ENCODE peak calls at places on chromosomes 13 and 19, in nine cellular contexts. H is IMR-90, M is heart left ventricle, V is HL-60, N is neuronal stem cell, F is heart right ventricle, K is brain microvascular endothelial cell, I is right atrium auricular region, Y is mammary epithelial cell. R is an unnamed sample.

GRCh38 chr13:48851707-48852106 is 124.0 kb upstream of the FNDC3A start:
- DNase-seq in H (no peak), M (no peak), V (no peak), N (no peak), F (no peak), K (no peak), I (no peak), Y (no peak), R (no peak)

GRCh38 chr19:8208710-8209110 is 460 bp upstream of the CERS4 start:
- DNase-seq in H (no peak), M (no peak), V (no peak), N (peak; percentile 47), F (peak; percentile 86), K (no peak), I (peak; percentile 59), Y (no peak), R (no peak)

GRCh38 chr13:54953786-54954185 is 1925.2 kb downstream of the OLFM4 start:
- DNase-seq in H (no peak), M (no peak), V (no peak), N (no peak), F (no peak), K (no peak), I (no peak), Y (no peak), R (no peak)

GRCh38 chr13:85755123-85755522 is 44.1 kb downstream of the SLITRK6 start:
- DNase-seq in H (peak; percentile 1), M (no peak), V (no peak), N (no peak), F (no peak), K (peak; percentile 1), I (no peak), Y (no peak), R (no peak)

GRCh38 chr19:5081441-5082161 is 112.7 kb downstream of the KDM4B start:
- DNase-seq in H (no peak), M (no peak), V (no peak), N (no peak), F (no peak), K (no peak), I (no peak), Y (no peak), R (no peak)

GRCh38 chr13:106942558-106942957 is 374.6 kb upstream of the ARGLU1 start:
- DNase-seq in H (no peak), M (no peak), V (no peak), N (no peak), F (no peak), K (no peak), I (no peak), Y (no peak), R (no peak)

GRCh38 chr19:48878219-48879024 is 6.2 kb downstream of the PPP1R15A start:
- DNase-seq in H (peak; percentile 41), M (peak; percentile 68), V (no peak), N (no peak), F (no peak), K (peak; percentile 54), I (peak; percentile 89), Y (peak; percentile 62), R (no peak)

GRCh38 chr19:4986056-4986455 is 17.1 kb downstream of the KDM4B start:
- DNase-seq in H (no peak), M (no peak), V (no peak), N (no peak), F (no peak), K (no peak), I (no peak), Y (no peak), R (no peak)

GRCh38 chr13:41500501-41500900 is 43.2 kb downstream of the RGCC start:
- DNase-seq in H (no peak), M (no peak), V (no peak), N (no peak), F (no peak), K (no peak), I (no peak), Y (peak; percentile 64), R (no peak)

GRCh38 chr13:41916173-41916954 is 44.5 kb downstream of the VWA8 start:
- DNase-seq in H (peak; percentile 95), M (no peak), V (peak; percentile 7), N (no peak), F (no peak), K (peak; percentile 65), I (no peak), Y (peak; percentile 82), R (no peak)

GRCh38 chr19:49591731-49592485 is 926 bp downstream of the PRR12 start:
- DNase-seq in H (peak; percentile 26), M (peak; percentile 56), V (peak; percentile 76), N (no peak), F (peak; percentile 46), K (peak; percentile 19), I (no peak), Y (peak; percentile 47), R (peak; percentile 43)

DNA sequence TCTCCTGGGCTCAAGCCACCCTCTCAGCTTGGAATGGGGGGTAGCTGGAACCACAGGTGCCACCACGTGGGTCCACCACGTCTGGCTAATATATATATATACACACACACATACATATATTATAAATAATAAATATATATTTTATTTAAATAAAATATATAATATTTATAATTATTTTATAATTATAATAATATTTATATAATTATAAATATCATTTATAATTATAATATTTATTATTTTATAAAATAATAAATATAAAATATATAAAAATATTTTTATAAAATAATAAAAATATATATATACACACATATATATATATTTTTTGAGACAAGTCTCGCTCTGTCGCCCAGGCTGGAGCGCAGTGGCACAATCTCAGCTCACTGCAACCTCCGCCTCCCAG is 2.4 kb downstream of the ELANE start:
- DNase-seq in H (no peak), M (no peak), V (no peak), N (no peak), F (no peak), K (no peak), I (no peak), Y (no peak), R (no peak)
- H3K27me3 ChIP-seq in H (peaks cover 2% of the 10 kb centered on the region), M (peaks cover 21% of the 10 kb centered on the region), V (no peaks in the 10 kb centered on the region), N (peaks cover 11% of the 10 kb centered on the region), F (no peaks in the 10 kb centered on the region), K (no peaks in the 10 kb centered on the region), I (no peaks in the 10 kb centered on the region), Y (peaks cover 13% of the 10 kb centered on the region), R (no peaks in the 10 kb centered on the region)

DNA sequence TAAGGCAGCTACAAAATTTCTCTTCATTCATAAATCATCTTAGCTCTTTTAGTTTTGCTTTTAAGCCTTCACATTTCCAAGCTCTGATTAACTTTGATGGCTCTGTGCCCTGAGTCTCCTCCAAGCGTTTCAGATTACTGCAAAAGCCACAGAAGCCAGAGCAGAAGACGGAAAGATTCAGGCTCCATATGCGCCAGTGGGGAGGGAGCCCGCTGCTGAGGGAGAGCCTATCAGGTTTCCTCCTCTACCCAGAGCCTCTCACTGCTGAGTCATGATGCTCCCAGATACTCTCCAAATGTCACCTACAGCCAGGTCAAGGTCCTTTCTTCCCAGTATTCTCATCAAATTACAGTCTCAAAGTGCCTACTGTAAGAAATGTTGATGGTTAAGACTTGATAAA is 193.6 kb downstream of the RAP2A start:
- DNase-seq in H (peak; percentile 95), M (peak; percentile 40), V (no peak), N (no peak), F (peak; percentile 25), K (peak; percentile 90), I (peak; percentile 74), Y (peak; percentile 53), R (peak; percentile 19)
- H3K27ac ChIP-seq in H (no peak overlapping the region), M (no peak overlapping the region), V (no peak overlapping the region), N (no peak overlapping the region), F (no peak overlapping the region), K (no peak overlapping the region), I (no peak overlapping the region), Y (no peak overlapping the region), R (no peak overlapping the region)

GRCh38 chr19:45600340-45600885 is 1.6 kb downstream of the GPR4 start:
- DNase-seq in H (no peak), M (no peak), V (no peak), N (no peak), F (no peak), K (no peak), I (no peak), Y (no peak), R (no peak)

GRCh38 chr19:45595814-45596213 is 6.2 kb downstream of the GPR4 start:
- DNase-seq in H (peak; percentile 43), M (peak; percentile 78), V (no peak), N (no peak), F (no peak), K (no peak), I (no peak), Y (no peak), R (no peak)

GRCh38 chr19:45597425-45598111 is 4.4 kb downstream of the GPR4 start:
- DNase-seq in H (no peak), M (no peak), V (no peak), N (no peak), F (no peak), K (no peak), I (no peak), Y (no peak), R (no peak)

GRCh38 chr19:45599286-45599685 is 2.7 kb downstream of the GPR4 start:
- DNase-seq in H (no peak), M (no peak), V (no peak), N (no peak), F (no peak), K (no peak), I (no peak), Y (no peak), R (no peak)

DNA sequence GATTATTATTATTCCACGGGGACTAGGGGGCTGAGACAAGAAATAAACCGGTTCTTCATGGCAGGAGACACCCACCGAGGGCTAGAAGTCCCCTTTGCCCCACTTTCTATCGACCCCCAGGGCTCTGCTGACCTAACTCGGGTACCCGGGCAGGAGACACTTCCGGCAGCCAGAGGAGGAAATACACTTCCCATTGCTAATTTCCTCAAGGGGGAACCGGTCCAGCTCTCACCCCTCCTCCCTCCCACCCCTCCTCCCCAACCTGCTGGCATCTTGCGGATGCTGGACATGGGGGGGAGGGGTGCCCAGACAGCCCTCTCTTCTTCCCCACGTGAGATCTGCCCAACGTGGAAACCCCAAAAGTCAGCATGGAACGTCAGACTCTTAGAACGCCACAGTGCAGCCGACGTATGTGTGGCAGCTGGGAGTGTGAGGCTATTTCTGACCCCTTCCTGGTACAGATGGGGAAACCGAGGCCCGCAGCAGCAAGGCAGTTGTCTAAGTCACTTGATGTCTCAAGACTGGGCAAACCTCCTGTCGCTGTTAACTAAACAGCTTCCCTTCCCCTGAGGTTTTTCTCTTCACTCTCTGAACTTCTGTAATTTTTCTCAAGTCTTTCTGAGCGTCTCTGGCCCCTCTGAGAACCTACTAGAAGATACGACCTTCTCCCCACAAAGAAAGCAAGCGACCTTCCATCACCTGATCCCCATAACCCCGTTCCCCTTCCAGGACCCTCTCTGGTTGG is 3.6 kb downstream of the GPR4 start:
- DNase-seq in H (no peak), M (peak; percentile 62), V (no peak), N (no peak), F (no peak), K (no peak), I (no peak), Y (no peak), R (no peak)
- H3K27me3 ChIP-seq in H (peaks cover 61% of the 10 kb centered on the region), M (peaks cover 49% of the 10 kb centered on the region), V (peaks cover 33% of the 10 kb centered on the region), N (peaks cover 71% of the 10 kb centered on the region), F (no peaks in the 10 kb centered on the region), K (peaks cover 19% of the 10 kb centered on the region), I (peaks cover 6% of the 10 kb centered on the region), Y (peaks cover 18% of the 10 kb centered on the region), R (no peaks in the 10 kb centered on the region)

GRCh38 chr13:104256701-104257100 is 1190.5 kb upstream of the SLC10A2 start:
- DNase-seq in H (no peak), M (no peak), V (no peak), N (no peak), F (no peak), K (no peak), I (no peak), Y (no peak), R (no peak)

GRCh38 chr13:104253063-104253680 is 1187.0 kb upstream of the SLC10A2 start:
- DNase-seq in H (no peak), M (no peak), V (no peak), N (no peak), F (no peak), K (peak; percentile 1), I (no peak), Y (no peak), R (no peak)
- H3K27ac ChIP-seq in H (no peak overlapping the region), M (no peak overlapping the region), V (no peak overlapping the region), N (no peak overlapping the region), F (no peak overlapping the region), K (no peak overlapping the region), I (no peak overlapping the region), Y (no peak overlapping the region), R (no peak overlapping the region)